ENCODE peak calls at places on chromosomes 3 and 15, in nine cellular contexts. X, V, T, M, S, L, J, Z and P are unnamed samples.

GRCh38 chr3:158775001-158775400 is 26.9 kb upstream of the MFSD1 start:
- DNase-seq in X (no peak), V (no peak), T (no peak), M (no peak), S (no peak), L (no peak), J (no peak), Z (no peak), P (no peak)

GRCh38 chr15:45402955-45403892 is 24.9 kb upstream of the GATM start:
- DNase-seq in X (peak), V (peak), T (no peak), M (peak), S (no peak), L (peak), J (peak), Z (peak), P (no peak)

GRCh38 chr3:195183071-195183776 is 87.7 kb downstream of the XXYLT1 start:
- DNase-seq in X (no peak), V (no peak), T (no peak), M (peak), S (no peak), L (no peak), J (no peak), Z (no peak), P (no peak)

GRCh38 chr15:25680659-25680970 is 182.5 kb downstream of the ATP10A start:
- DNase-seq in X (no peak), V (no peak), T (no peak), M (no peak), S (no peak), L (no peak), J (no peak), Z (no peak), P (no peak)

GRCh38 chr3:126370055-126370454 is 12.8 kb upstream of the KLF15 start:
- DNase-seq in X (no peak), V (peak), T (no peak), M (no peak), S (no peak), L (no peak), J (no peak), Z (no peak), P (no peak)

GRCh38 chr15:78422571-78423340 is 15.3 kb upstream of the IREB2 start:
- DNase-seq in X (peak), V (peak), T (no peak), M (peak), S (no peak), L (peak), J (peak), Z (peak), P (peak)

GRCh38 chr3:158920375-158920774 is 118.5 kb downstream of the MFSD1 start:
- DNase-seq in X (no peak), V (no peak), T (no peak), M (no peak), S (no peak), L (no peak), J (no peak), Z (no peak), P (no peak)

GRCh38 chr3:108489776-108490175 is 20.6 kb downstream of the MYH15 start:
- DNase-seq in X (no peak), V (no peak), T (no peak), M (peak), S (no peak), L (peak), J (no peak), Z (peak), P (peak)

GRCh38 chr3:73094127-73094526 is 32.7 kb downstream of the EBLN2 start:
- DNase-seq in X (no peak), V (no peak), T (no peak), M (no peak), S (no peak), L (no peak), J (no peak), Z (peak), P (no peak)

GRCh38 chr3:127002195-127003174 is 19.6 kb downstream of the PLXNA1 start:
- DNase-seq in X (peak), V (peak), T (no peak), M (peak), S (peak), L (no peak), J (peak), Z (peak), P (no peak)

GRCh38 chr15:64288577-64288976 is 67.4 kb downstream of the CSNK1G1 start:
- DNase-seq in X (no peak), V (no peak), T (no peak), M (no peak), S (no peak), L (no peak), J (no peak), Z (no peak), P (no peak)

GRCh38 chr15:94387854-94388441 is 156.6 kb downstream of the MCTP2 start:
- DNase-seq in X (no peak), V (no peak), T (no peak), M (peak), S (no peak), L (no peak), J (no peak), Z (no peak), P (no peak)

GRCh38 chr15:32718082-32718821 is 448 bp downstream of the GREM1 start:
- DNase-seq in X (no peak), V (no peak), T (no peak), M (peak), S (no peak), L (no peak), J (no peak), Z (peak), P (no peak)

GRCh38 chr3:125073506-125073905 is 17.7 kb upstream of the HEG1 start:
- DNase-seq in X (no peak), V (no peak), T (no peak), M (no peak), S (no peak), L (no peak), J (peak), Z (no peak), P (no peak)

GRCh38 chr3:56467108-56467507 is 1.2 kb downstream of the ERC2 start:
- DNase-seq in X (no peak), V (no peak), T (no peak), M (peak), S (no peak), L (no peak), J (peak), Z (peak), P (no peak)

GRCh38 chr3:58190291-58190690 is 20.5 kb downstream of the DNASE1L3 start:
- DNase-seq in X (no peak), V (no peak), T (no peak), M (no peak), S (no peak), L (no peak), J (no peak), Z (no peak), P (no peak)

GRCh38 chr3:25515131-25515530 is 87.1 kb downstream of the RARB start:
- DNase-seq in X (no peak), V (no peak), T (no peak), M (no peak), S (no peak), L (no peak), J (no peak), Z (no peak), P (no peak)

GRCh38 chr3:129556890-129557736 is 14.1 kb downstream of the H1-8 start:
- DNase-seq in X (no peak), V (peak), T (no peak), M (no peak), S (no peak), L (no peak), J (peak), Z (no peak), P (no peak)

GRCh38 chr3:178392553-178392952 is 143.7 kb upstream of the KCNMB2 start:
- DNase-seq in X (no peak), V (no peak), T (no peak), M (no peak), S (no peak), L (no peak), J (no peak), Z (no peak), P (no peak)

GRCh38 chr15:68299436-68299835 is 21.9 kb downstream of the FEM1B start:
- DNase-seq in X (no peak), V (no peak), T (no peak), M (no peak), S (no peak), L (no peak), J (peak), Z (no peak), P (no peak)

GRCh38 chr3:23402728-23403505 is 199.8 kb downstream of the UBE2E2 start:
- DNase-seq in X (no peak), V (no peak), T (no peak), M (peak), S (no peak), L (no peak), J (no peak), Z (no peak), P (no peak)

GRCh38 chr3:104952587-104952986 is 414.1 kb upstream of the ALCAM start:
- DNase-seq in X (no peak), V (no peak), T (no peak), M (no peak), S (no peak), L (no peak), J (no peak), Z (no peak), P (no peak)